ENCODE peak calls at places on chromosomes 2 and 18, in four cellular contexts. G, N, K and T are unnamed samples.

GRCh38 chr2:69309336-69310048 is 77.5 kb downstream of the GFPT1 start:
- DNase-seq in G (no peak), N (no peak), K (peak), T (no peak)

GRCh38 chr2:45965841-45966498 is 314.5 kb downstream of the PRKCE start:
- DNase-seq in G (no peak), N (no peak), K (no peak), T (no peak)

GRCh38 chr18:63788447-63789096 is 13.4 kb downstream of the SERPINB7 start:
- DNase-seq in G (no peak), N (no peak), K (peak), T (no peak)

GRCh38 chr2:239959059-239959971 is 65.8 kb downstream of the NDUFA10 start:
- DNase-seq in G (no peak), N (no peak), K (no peak), T (no peak)

GRCh38 chr18:58044370-58045264 is 591 bp downstream of the NEDD4L start:
- DNase-seq in G (no peak), N (peak), K (peak), T (peak)

GRCh38 chr2:190408538-190409271 is 550 bp downstream of the MFSD6 start:
- DNase-seq in G (no peak), N (peak), K (peak), T (peak)

GRCh38 chr18:48700222-48700845 is 161.5 kb downstream of the CTIF start:
- DNase-seq in G (no peak), N (no peak), K (no peak), T (no peak)

GRCh38 chr2:170973225-170973491 is 44.1 kb downstream of the GORASP2 start:
- DNase-seq in G (no peak), N (no peak), K (no peak), T (no peak)

GRCh38 chr2:202237787-202238233 is 587 bp downstream of the SUMO1 start:
- DNase-seq in G (no peak), N (peak), K (peak), T (peak)

GRCh38 chr2:161798027-161798426 is 173.8 kb downstream of the SLC4A10 start:
- DNase-seq in G (no peak), N (no peak), K (no peak), T (no peak)

GRCh38 chr2:227324671-227325055 is 388 bp upstream of the MFF start:
- DNase-seq in G (no peak), N (peak), K (peak), T (peak)

GRCh38 chr2:7060602-7061435 is 143.6 kb downstream of the RNF144A start:
- DNase-seq in G (no peak), N (no peak), K (no peak), T (no peak)
- TF ChIP-seq CTCF in G (no peak), N (no peak), K (no peak), T (no peak)

DNA sequence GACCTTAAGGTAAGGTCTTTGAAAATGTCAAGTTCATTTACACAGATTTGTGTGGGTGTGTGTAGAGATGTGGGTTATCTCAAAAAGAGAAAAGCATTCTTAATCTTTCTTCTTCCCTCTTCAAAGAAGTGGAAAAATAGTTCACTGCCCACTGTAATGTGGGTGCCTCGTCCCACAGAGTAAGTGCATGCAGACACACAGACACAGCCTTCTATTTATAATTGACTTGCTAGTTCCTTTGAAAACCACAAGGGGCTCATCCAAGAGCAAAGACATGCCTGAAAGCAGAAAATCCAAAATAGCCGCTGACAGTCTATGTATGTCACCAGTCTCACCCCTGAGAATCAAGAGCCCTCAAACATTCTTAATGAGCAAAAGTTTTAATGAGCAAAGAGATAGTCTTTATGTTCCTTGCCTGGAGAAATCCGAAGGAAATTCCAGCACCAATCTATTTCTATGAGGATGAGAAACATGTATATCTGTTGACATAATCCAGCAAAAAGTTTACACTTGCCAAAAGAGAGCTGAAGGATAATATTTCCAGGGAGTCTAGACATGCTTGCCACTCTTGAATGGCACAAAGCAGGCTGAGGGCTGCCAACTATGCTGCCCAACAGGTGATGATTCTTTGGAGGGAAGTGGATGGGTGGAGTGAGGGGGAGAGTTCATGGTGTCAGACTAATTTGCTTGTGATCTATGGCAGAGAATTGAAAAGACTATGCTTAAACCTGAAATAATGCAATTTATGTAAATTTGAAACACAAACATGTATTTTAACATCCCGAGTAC is 93.9 kb downstream of the ACVR1 start:
- DNase-seq in G (no peak), N (no peak), K (no peak), T (no peak)
- TF ChIP-seq CTCF in G (peak), N (no peak), K (peak), T (no peak)

DNA sequence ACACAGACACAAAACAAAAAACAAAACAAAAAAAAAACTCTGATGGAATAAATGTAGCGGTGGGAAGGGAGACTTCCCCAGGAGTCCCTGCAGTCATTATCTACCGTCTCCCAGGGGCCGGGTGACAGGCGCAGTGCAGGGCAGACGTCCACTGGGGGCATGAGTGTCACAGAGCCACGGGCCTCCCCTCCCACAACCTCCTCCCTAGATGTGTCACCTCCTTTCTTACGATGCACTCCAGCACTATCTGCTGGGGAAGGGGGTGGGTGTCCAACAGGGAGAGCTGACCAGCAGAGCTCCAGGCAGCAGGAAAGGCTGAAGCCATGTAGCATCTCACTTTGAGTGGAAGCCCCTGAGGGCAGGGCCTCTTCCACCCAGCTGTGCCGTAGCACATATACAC is 84.5 kb downstream of the LONRF2 start:
- DNase-seq in G (no peak), N (no peak), K (no peak), T (no peak)
- TF ChIP-seq CTCF in G (no peak), N (no peak), K (no peak), T (no peak)

DNA sequence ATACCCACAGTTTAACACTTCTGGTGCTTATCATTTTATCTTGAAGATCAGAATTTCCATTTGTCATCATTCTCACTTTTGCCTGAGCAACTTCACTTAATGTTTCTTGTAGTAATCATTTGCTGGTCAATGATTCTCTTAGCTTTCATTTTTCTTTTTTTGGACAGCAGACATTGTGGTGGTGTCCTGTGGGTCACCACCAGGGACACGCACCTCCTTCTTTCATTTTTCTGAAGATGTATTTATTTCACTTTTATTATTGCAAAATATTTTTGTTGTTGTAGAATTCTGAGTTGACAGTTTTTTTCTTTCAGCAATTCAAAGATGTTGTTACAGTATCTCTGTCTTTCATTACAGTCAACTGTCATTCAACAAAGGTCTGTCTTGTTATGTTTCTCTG is 84.3 kb downstream of the FAM168B start:
- DNase-seq in G (no peak), N (no peak), K (no peak), T (no peak)
- TF ChIP-seq CTCF in G (no peak), N (no peak), K (no peak), T (no peak)

DNA sequence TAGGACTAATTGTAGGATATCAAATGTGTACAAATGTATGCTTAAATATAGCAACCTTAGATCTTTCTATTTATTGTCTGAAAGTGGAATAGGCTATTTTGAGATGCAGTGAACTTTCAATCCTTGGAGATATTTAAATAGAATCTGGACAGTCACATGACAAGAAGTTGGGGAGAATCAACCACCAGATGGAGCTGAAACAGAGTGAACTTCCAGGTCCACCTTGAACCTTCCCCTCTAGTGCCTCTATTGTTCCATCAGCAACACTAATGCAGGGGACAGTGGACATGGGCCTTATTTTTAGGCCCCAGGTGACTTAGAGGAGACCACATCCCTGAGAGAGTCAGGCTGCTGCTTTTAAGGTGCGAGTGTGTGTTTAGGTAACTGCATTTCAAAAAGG is 37.0 kb upstream of the CRIM1 start:
- DNase-seq in G (no peak), N (no peak), K (no peak), T (no peak)
- TF ChIP-seq CTCF in G (peak), N (no peak), K (no peak), T (no peak)